ENCODE peak calls at places on chromosomes 6 and 20, in seven cellular contexts. One of them, this sample, is unnamed.

GRCh38 chr20:32432277-32432676 is 74.1 kb downstream of the ASXL1 start:
- DNase-seq in GM12892: no peak
- DNase-seq in GM12878: no peak
- DNase-seq in HepG2: no peak
- DNase-seq in H1: no peak
- DNase-seq in K562: no peak
- DNase-seq in SK-N-SH: peak
- DNase-seq in this sample: no peak

GRCh38 chr6:105391705-105392104 is 11.2 kb downstream of the PREP start:
- DNase-seq in H1: no peak
- DNase-seq in GM12892: no peak
- DNase-seq in K562: no peak
- DNase-seq in HepG2: no peak
- DNase-seq in GM12878: no peak
- DNase-seq in SK-N-SH: no peak
- DNase-seq in this sample: no peak

GRCh38 chr6:46719099-46719498 is 16.1 kb downstream of the PLA2G7 start:
- DNase-seq in SK-N-SH: no peak
- DNase-seq in K562: no peak
- DNase-seq in HepG2: no peak
- DNase-seq in GM12878: no peak
- DNase-seq in H1: no peak
- DNase-seq in GM12892: no peak
- DNase-seq in this sample: no peak

GRCh38 chr20:44080646-44081267 is 106.2 kb downstream of the JPH2 start:
- DNase-seq in GM12878: peak
- DNase-seq in SK-N-SH: peak
- DNase-seq in K562: peak
- DNase-seq in HepG2: peak
- DNase-seq in GM12892: peak
- DNase-seq in H1: peak
- DNase-seq in this sample: peak

GRCh38 chr6:12356983-12357972 is 67.1 kb downstream of the EDN1 start:
- DNase-seq in GM12878: peak
- DNase-seq in H1: no peak
- DNase-seq in GM12892: no peak
- DNase-seq in HepG2: no peak
- DNase-seq in SK-N-SH: no peak
- DNase-seq in K562: no peak
- DNase-seq in this sample: peak

GRCh38 chr6:95636552-95637376 is 59.4 kb downstream of the MANEA start:
- DNase-seq in SK-N-SH: peak
- DNase-seq in GM12878: no peak
- DNase-seq in GM12892: no peak
- DNase-seq in HepG2: no peak
- DNase-seq in K562: no peak
- DNase-seq in H1: no peak
- DNase-seq in this sample: no peak

GRCh38 chr6:38350882-38351281 is 288.8 kb downstream of the BTBD9 start:
- DNase-seq in GM12892: no peak
- DNase-seq in HepG2: no peak
- DNase-seq in GM12878: no peak
- DNase-seq in K562: no peak
- DNase-seq in SK-N-SH: no peak
- DNase-seq in H1: no peak
- DNase-seq in this sample: no peak

GRCh38 chr6:16660157-16660497 is 101.1 kb downstream of the ATXN1 start:
- DNase-seq in SK-N-SH: no peak
- DNase-seq in GM12892: no peak
- DNase-seq in HepG2: no peak
- DNase-seq in H1: no peak
- DNase-seq in K562: no peak
- DNase-seq in GM12878: no peak
- DNase-seq in this sample: no peak

GRCh38 chr6:91464201-91464600 is 877.3 kb upstream of the MAP3K7 start:
- DNase-seq in GM12892: no peak
- DNase-seq in GM12878: no peak
- DNase-seq in H1: no peak
- DNase-seq in SK-N-SH: no peak
- DNase-seq in K562: no peak
- DNase-seq in HepG2: no peak
- DNase-seq in this sample: no peak

GRCh38 chr20:16459019-16459700 is 114.1 kb downstream of the KIF16B start:
- DNase-seq in H1: no peak
- DNase-seq in SK-N-SH: no peak
- DNase-seq in HepG2: no peak
- DNase-seq in GM12892: no peak
- DNase-seq in GM12878: no peak
- DNase-seq in K562: peak
- DNase-seq in this sample: no peak

GRCh38 chr20:16462711-16463110 is 110.5 kb downstream of the KIF16B start:
- DNase-seq in GM12892: no peak
- DNase-seq in K562: no peak
- DNase-seq in HepG2: no peak
- DNase-seq in H1: peak
- DNase-seq in SK-N-SH: no peak
- DNase-seq in GM12878: no peak
- DNase-seq in this sample: no peak
- TF ChIP-seq TAF1 in GM12892: no peak
- TF ChIP-seq TAF1 in K562: no peak
- TF ChIP-seq TAF1 in HepG2: no peak
- TF ChIP-seq TAF1 in H1: no peak
- TF ChIP-seq TAF1 in SK-N-SH: no peak
- TF ChIP-seq TAF1 in GM12878: no peak
- TF ChIP-seq TAF1 in this sample: no peak

DNA sequence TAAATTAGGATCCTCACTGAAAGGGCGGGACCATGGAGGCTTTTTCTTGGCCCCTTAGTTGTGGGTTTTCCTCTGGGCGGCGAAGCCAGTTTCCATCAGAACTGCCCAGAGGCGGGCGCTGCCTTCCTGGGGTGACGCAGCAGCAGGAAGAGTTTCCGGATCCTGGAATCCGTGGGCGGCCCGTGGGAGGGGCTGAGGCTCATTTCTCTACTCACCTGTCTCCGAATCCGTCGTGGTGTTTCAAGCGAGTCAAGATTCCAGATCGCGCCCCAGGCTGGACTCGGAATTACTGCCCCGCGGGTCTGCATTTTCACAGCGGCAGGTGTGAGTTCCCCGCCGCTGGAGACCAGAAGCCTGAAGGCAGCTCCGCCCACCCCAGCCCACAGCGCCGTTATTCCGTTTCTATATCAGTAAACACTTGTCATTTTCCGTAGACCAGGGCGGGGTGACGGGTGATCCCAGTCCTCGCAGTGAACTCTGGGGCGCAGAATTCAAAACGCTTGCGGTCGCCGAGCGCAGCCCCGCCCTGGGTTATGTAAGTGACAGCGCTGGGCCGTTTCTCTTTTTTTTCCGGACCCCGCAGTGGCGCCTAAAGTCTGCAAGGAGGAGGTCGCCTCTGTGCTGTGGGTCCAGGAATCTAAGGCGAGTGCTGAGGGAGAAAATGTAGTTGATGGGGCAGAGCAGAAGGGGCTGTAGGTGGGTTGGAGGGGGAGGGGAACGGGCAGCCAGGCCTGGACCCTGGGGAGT is 27.2 kb upstream of the POU5F1 start:
- DNase-seq in H1: peak
- DNase-seq in HepG2: peak
- DNase-seq in GM12892: no peak
- DNase-seq in K562: peak
- DNase-seq in GM12878: peak
- DNase-seq in SK-N-SH: peak
- DNase-seq in this sample: no peak
- TF ChIP-seq POLR2AphosphoS5 in H1: no peak
- TF ChIP-seq POLR2AphosphoS5 in HepG2: peak
- TF ChIP-seq POLR2AphosphoS5 in GM12892: peak
- TF ChIP-seq POLR2AphosphoS5 in K562: peak
- TF ChIP-seq POLR2AphosphoS5 in GM12878: peak
- TF ChIP-seq POLR2AphosphoS5 in SK-N-SH: peak
- TF ChIP-seq POLR2AphosphoS5 in this sample: peak

GRCh38 chr6:139608872-139609271 is 234.4 kb upstream of the CITED2 start:
- DNase-seq in H1: no peak
- DNase-seq in HepG2: no peak
- DNase-seq in K562: no peak
- DNase-seq in GM12892: no peak
- DNase-seq in SK-N-SH: no peak
- DNase-seq in GM12878: no peak
- DNase-seq in this sample: no peak

GRCh38 chr6:139611327-139611958 is 237.0 kb upstream of the CITED2 start:
- DNase-seq in GM12892: no peak
- DNase-seq in GM12878: no peak
- DNase-seq in SK-N-SH: no peak
- DNase-seq in HepG2: no peak
- DNase-seq in K562: peak
- DNase-seq in H1: no peak
- DNase-seq in this sample: no peak

DNA sequence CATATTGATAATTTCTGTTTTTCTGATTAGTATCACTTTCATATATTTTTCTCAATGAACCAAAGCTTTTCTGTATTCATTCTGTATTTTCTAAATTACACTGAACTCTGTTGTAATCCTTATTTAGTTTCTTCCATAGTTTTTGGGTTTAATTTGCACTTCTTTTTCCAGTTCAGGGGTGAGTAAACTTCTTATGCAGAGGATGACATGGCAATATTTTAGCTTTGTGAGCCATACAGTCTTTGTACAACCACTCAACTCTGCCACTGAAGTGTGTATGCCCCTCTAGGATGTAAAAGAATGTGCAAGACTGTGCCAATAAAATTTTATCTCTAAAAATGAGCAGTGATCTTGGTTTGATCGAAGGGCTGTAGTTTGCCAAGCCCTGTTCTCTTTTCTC is 239.0 kb upstream of the CITED2 start:
- DNase-seq in H1: no peak
- DNase-seq in GM12892: no peak
- DNase-seq in HepG2: no peak
- DNase-seq in GM12878: no peak
- DNase-seq in K562: no peak
- DNase-seq in SK-N-SH: no peak
- DNase-seq in this sample: no peak
- TF ChIP-seq TAF1 in H1: no peak
- TF ChIP-seq TAF1 in GM12892: no peak
- TF ChIP-seq TAF1 in HepG2: no peak
- TF ChIP-seq TAF1 in GM12878: no peak
- TF ChIP-seq TAF1 in K562: no peak
- TF ChIP-seq TAF1 in SK-N-SH: no peak
- TF ChIP-seq TAF1 in this sample: no peak

GRCh38 chr20:13017235-13017634 is 8.5 kb downstream of the SPTLC3 start:
- DNase-seq in GM12878: no peak
- DNase-seq in HepG2: no peak
- DNase-seq in H1: no peak
- DNase-seq in SK-N-SH: no peak
- DNase-seq in GM12892: no peak
- DNase-seq in K562: no peak
- DNase-seq in this sample: no peak
- TF ChIP-seq POLR2AphosphoS5 in GM12878: no peak
- TF ChIP-seq POLR2AphosphoS5 in HepG2: no peak
- TF ChIP-seq POLR2AphosphoS5 in H1: no peak
- TF ChIP-seq POLR2AphosphoS5 in SK-N-SH: no peak
- TF ChIP-seq POLR2AphosphoS5 in GM12892: no peak
- TF ChIP-seq POLR2AphosphoS5 in K562: no peak
- TF ChIP-seq POLR2AphosphoS5 in this sample: no peak

GRCh38 chr6:140661691-140662090 is 1287.2 kb upstream of the CITED2 start:
- DNase-seq in HepG2: no peak
- DNase-seq in GM12892: no peak
- DNase-seq in H1: no peak
- DNase-seq in SK-N-SH: no peak
- DNase-seq in K562: no peak
- DNase-seq in GM12878: no peak
- DNase-seq in this sample: no peak
- TF ChIP-seq TAF1 in HepG2: no peak
- TF ChIP-seq TAF1 in GM12892: no peak
- TF ChIP-seq TAF1 in H1: no peak
- TF ChIP-seq TAF1 in SK-N-SH: no peak
- TF ChIP-seq TAF1 in K562: no peak
- TF ChIP-seq TAF1 in GM12878: no peak
- TF ChIP-seq TAF1 in this sample: no peak

GRCh38 chr6:14455942-14456648 is 338.5 kb downstream of the CD83 start:
- DNase-seq in GM12878: no peak
- DNase-seq in K562: no peak
- DNase-seq in HepG2: no peak
- DNase-seq in SK-N-SH: no peak
- DNase-seq in H1: no peak
- DNase-seq in GM12892: no peak
- DNase-seq in this sample: no peak

GRCh38 chr6:14455442-14455841 is 337.9 kb downstream of the CD83 start:
- DNase-seq in GM12878: no peak
- DNase-seq in GM12892: no peak
- DNase-seq in SK-N-SH: no peak
- DNase-seq in H1: no peak
- DNase-seq in HepG2: no peak
- DNase-seq in K562: no peak
- DNase-seq in this sample: no peak

GRCh38 chr6:14459315-14459714 is 341.7 kb downstream of the CD83 start:
- DNase-seq in K562: no peak
- DNase-seq in HepG2: no peak
- DNase-seq in GM12892: no peak
- DNase-seq in SK-N-SH: no peak
- DNase-seq in GM12878: no peak
- DNase-seq in H1: no peak
- DNase-seq in this sample: no peak

GRCh38 chr6:14456941-14457340 is 339.4 kb downstream of the CD83 start:
- DNase-seq in SK-N-SH: no peak
- DNase-seq in H1: no peak
- DNase-seq in GM12892: no peak
- DNase-seq in K562: no peak
- DNase-seq in HepG2: no peak
- DNase-seq in GM12878: no peak
- DNase-seq in this sample: no peak

DNA sequence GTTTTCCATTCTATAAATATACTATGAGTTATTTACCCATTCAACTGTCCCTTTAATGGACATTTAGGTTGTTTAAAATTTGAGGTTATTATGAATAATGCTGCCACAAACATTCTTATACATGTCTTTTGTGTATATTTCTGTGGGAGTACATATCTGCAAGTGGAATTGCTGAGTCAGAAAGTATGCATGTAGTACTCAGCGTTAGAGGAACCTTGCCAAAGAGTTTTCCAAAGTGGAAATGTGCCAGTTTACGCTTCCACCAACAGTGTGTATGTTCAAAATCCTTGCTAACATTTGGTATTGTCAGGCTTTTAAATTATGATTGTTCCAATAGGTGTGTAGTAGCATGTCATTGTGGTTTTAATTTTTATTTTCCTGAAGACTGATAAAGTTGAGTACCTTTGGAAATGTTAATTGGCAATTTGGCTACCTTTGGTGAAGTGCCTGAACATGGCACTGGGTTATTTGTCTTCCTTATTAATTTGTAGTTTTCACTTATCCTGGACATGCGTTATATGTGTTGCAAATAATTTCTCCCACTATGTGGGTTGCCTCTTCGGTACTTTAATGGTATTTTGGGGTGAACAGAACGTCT is 341.2 kb downstream of the CD83 start:
- DNase-seq in GM12892: no peak
- DNase-seq in GM12878: no peak
- DNase-seq in K562: peak
- DNase-seq in H1: no peak
- DNase-seq in HepG2: no peak
- DNase-seq in SK-N-SH: no peak
- DNase-seq in this sample: no peak
- TF ChIP-seq POLR2AphosphoS5 in GM12892: no peak
- TF ChIP-seq POLR2AphosphoS5 in GM12878: no peak
- TF ChIP-seq POLR2AphosphoS5 in K562: no peak
- TF ChIP-seq POLR2AphosphoS5 in H1: no peak
- TF ChIP-seq POLR2AphosphoS5 in HepG2: no peak
- TF ChIP-seq POLR2AphosphoS5 in SK-N-SH: no peak
- TF ChIP-seq POLR2AphosphoS5 in this sample: no peak